ENCODE peak calls at places on chromosome 15, in five cellular contexts. N is hepatocyte, J is PC-9, F is neural progenitor cell, Z is fibroblast of lung. D is an unnamed sample. For H3K4me1 and H3K9me3, the result is how much of the 10 kb centered on the place peaks cover.

GRCh38 chr15:35206060-35206675 is 121.1 kb upstream of the NANOGP8 start:
- DNase-seq in Z (peak), N (peak), J (no peak), F (peak), D (no peak)

GRCh38 chr15:44207643-44208042 is 12.6 kb upstream of the FRMD5 start:
- DNase-seq in J (peak), N (no peak), Z (peak), F (no peak), D (no peak)

GRCh38 chr15:40755821-40756220 is 767 bp upstream of the RMDN3 start:
- DNase-seq in N (no peak), Z (no peak), J (no peak), F (no peak), D (no peak)

GRCh38 chr15:50166216-50166615 is 15.8 kb upstream of the SLC27A2 start:
- DNase-seq in Z (peak), J (peak), F (no peak), N (no peak), D (no peak)

GRCh38 chr15:75650908-75651809 is 3.4 kb downstream of the SNX33 start:
- DNase-seq in N (peak), Z (peak), J (no peak), F (no peak), D (no peak)

GRCh38 chr15:72790302-72790955 is 6.9 kb upstream of the ADPGK start:
- DNase-seq in F (no peak), Z (peak), J (no peak), N (no peak), D (no peak)

GRCh38 chr15:82538961-82539689 is 1.1 kb downstream of the RPS17 start:
- DNase-seq in J (no peak), Z (no peak), N (no peak), F (no peak), D (no peak)

GRCh38 chr15:86879250-86880229 is 799.9 kb downstream of the AGBL1 start:
- DNase-seq in J (no peak), N (no peak), Z (no peak), F (no peak), D (no peak)

GRCh38 chr15:80530737-80531365 is 126.7 kb downstream of the ARNT2 start:
- DNase-seq in J (no peak), Z (peak), N (no peak), F (no peak), D (no peak)

GRCh38 chr15:31510003-31510402 is 183.4 kb downstream of the KLF13 start:
- DNase-seq in J (no peak), F (no peak), N (no peak), Z (no peak), D (no peak)

GRCh38 chr15:69762373-69763148 is 309.9 kb downstream of the RPLP1 start:
- DNase-seq in Z (no peak), J (no peak), F (peak), N (peak), D (no peak)

GRCh38 chr15:81758789-81759188 is 287.0 kb downstream of the MEX3B start:
- DNase-seq in J (no peak), N (no peak), F (no peak), Z (no peak), D (no peak)

GRCh38 chr15:83061680-83062079 is 5.4 kb downstream of the BTBD1 start:
- DNase-seq in J (no peak), N (peak), F (peak), Z (no peak), D (no peak)

GRCh38 chr15:66832679-66833078 is 130.6 kb downstream of the SMAD6 start:
- DNase-seq in J (peak), Z (peak), F (no peak), N (no peak), D (no peak)

GRCh38 chr15:53808058-53808703 is 48.7 kb upstream of the WDR72 start:
- DNase-seq in J (no peak), F (peak), N (no peak), Z (peak), D (no peak)

GRCh38 chr15:33256874-33257273 is 53.9 kb upstream of the RYR3 start:
- DNase-seq in F (peak), Z (no peak), J (no peak), N (no peak), D (no peak)

GRCh38 chr15:61527836-61528589 is 298.9 kb upstream of the RORA start:
- DNase-seq in F (peak), Z (no peak), J (no peak), N (no peak), D (no peak)

GRCh38 chr15:58556541-58556940 is 124.8 kb downstream of the LIPC start:
- DNase-seq in N (no peak), J (no peak), Z (no peak), F (no peak), D (no peak)

GRCh38 chr15:71437919-71438318 is 322.6 kb downstream of the THSD4 start:
- DNase-seq in Z (no peak), J (peak), F (no peak), N (no peak), D (no peak)

GRCh38 chr15:28962851-28963710 is 77.3 kb downstream of the APBA2 start:
- DNase-seq in J (no peak), F (no peak), N (no peak), Z (no peak), D (no peak)

GRCh38 chr15:62138124-62138523 is 27.0 kb downstream of the C2CD4B start:
- DNase-seq in Z (peak), J (no peak), N (no peak), F (no peak), D (no peak)

GRCh38 chr15:57972801-57973311 is 92.7 kb downstream of the ALDH1A2 start:
- DNase-seq in Z (no peak), N (no peak), F (no peak), J (no peak), D (no peak)

GRCh38 chr15:31235298-31236183 is 91.1 kb upstream of the KLF13 start:
- DNase-seq in N (peak), F (no peak), Z (peak), J (no peak), D (no peak)

GRCh38 chr15:62895139-62895866 is 147.2 kb upstream of the TPM1 start:
- DNase-seq in Z (peak), N (no peak), F (no peak), J (peak), D (no peak)

GRCh38 chr15:72201346-72202029 is 3.9 kb upstream of the GRAMD2A start:
- DNase-seq in N (no peak), J (no peak), F (no peak), Z (no peak), D (no peak)

GRCh38 chr15:62506217-62506805 is 341.2 kb upstream of the C2CD4B start:
- DNase-seq in Z (peak), N (peak), F (peak), J (peak), D (no peak)

GRCh38 chr15:95733931-95734330 is 596.6 kb upstream of the NR2F2 start:
- DNase-seq in J (no peak), N (no peak), Z (no peak), F (no peak), D (no peak)

GRCh38 chr15:33277689-33278088 is 33.1 kb upstream of the RYR3 start:
- DNase-seq in N (no peak), F (no peak), Z (no peak), J (no peak), D (no peak)

GRCh38 chr15:90184119-90184785 is 16.9 kb upstream of the SEMA4B start:
- DNase-seq in J (peak), F (no peak), N (peak), Z (peak), D (no peak)

GRCh38 chr15:56918907-56919707 is 663 bp downstream of the TCF12 start:
- DNase-seq in F (peak), J (peak), Z (peak), N (peak), D (peak)

GRCh38 chr15:63473999-63474809 is 30.2 kb upstream of the USP3 start:
- DNase-seq in N (peak), F (peak), Z (peak), J (peak), D (peak)

GRCh38 chr15:99951471-99951870 is 218.2 kb upstream of the LYSMD4 start:
- DNase-seq in J (no peak), N (no peak), F (no peak), Z (no peak), D (no peak)

GRCh38 chr15:66850078-66850991 is 148.3 kb downstream of the SMAD6 start:
- DNase-seq in J (no peak), Z (no peak), F (no peak), N (peak), D (no peak)

GRCh38 chr15:38670142-38671002 is 105.8 kb upstream of the RASGRP1 start:
- DNase-seq in F (no peak), N (no peak), Z (no peak), J (no peak), D (peak)

GRCh38 chr15:38672814-38673292 is 108.2 kb upstream of the RASGRP1 start:
- DNase-seq in J (no peak), F (no peak), N (no peak), Z (no peak), D (no peak)

GRCh38 chr15:38669160-38669505 is 104.5 kb upstream of the RASGRP1 start:
- DNase-seq in J (no peak), Z (no peak), N (no peak), F (no peak), D (no peak)

GRCh38 chr15:38671003-38671382 is 106.4 kb upstream of the RASGRP1 start:
- DNase-seq in Z (no peak), N (no peak), J (no peak), F (no peak), D (no peak)

GRCh38 chr15:38671675-38672141 is 107.1 kb upstream of the RASGRP1 start:
- DNase-seq in F (no peak), N (no peak), J (no peak), Z (no peak), D (peak)
- H3K4me3 ChIP-seq in F (no peak), N (no peak), J (no peak), Z (no peak), D (peak)

GRCh38 chr15:93031103-93031464 is 57.9 kb downstream of the RGMA start:
- DNase-seq in N (no peak), F (no peak), Z (no peak), J (no peak), D (no peak)
- H3K4me1 ChIP-seq in N (under half), F (under half), Z (under half), J (under half), D (under half)

GRCh38 chr15:25179673-25180511 is 225.1 kb downstream of the SNRPN start:
- DNase-seq in Z (no peak), F (no peak), N (no peak), J (no peak), D (no peak)
- H3K9me3 ChIP-seq in Z (under half), F (under half), N (under half), J (under half), D (half or more)

GRCh38 chr15:42456539-42456938 is 34.4 kb downstream of the ZNF106 start:
- DNase-seq in F (no peak), J (no peak), N (no peak), Z (no peak), D (no peak)
- H3K4me3 ChIP-seq in F (peak), J (no peak), N (peak), Z (peak), D (no peak)

GRCh38 chr15:78007211-78007956 is 70.1 kb downstream of the TBC1D2B start:
- DNase-seq in F (no peak), N (no peak), Z (no peak), J (no peak), D (no peak)
- H3K4me1 ChIP-seq in F (under half), N (under half), Z (under half), J (under half), D (under half)

DNA sequence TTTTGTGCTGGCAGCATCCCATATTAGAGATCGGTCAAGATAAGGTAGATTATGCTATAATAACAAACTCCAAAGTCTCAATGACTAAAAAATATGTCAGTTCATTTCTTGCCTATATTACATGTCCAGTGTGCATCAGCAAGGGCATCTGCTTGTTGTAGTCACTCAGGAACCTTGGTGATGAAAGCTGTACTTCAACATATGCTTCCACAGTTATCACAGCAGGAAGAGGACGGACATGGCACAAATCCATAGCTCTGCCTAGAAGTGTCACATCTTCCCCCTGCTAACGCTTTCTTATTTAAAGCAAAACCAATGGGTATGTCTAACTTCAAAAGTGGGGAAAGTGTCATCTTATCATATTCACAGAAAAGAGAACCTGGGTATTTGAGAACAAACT is 20.0 kb upstream of the PIAS1 start:
- DNase-seq in Z (no peak), N (no peak), F (no peak), J (no peak), D (no peak)
- H3K9me3 ChIP-seq in Z (under half), N (under half), F (under half), J (under half), D (under half)

GRCh38 chr15:73800662-73801345 is 47.7 kb upstream of the INSYN1 start:
- DNase-seq in F (no peak), N (peak), Z (peak), J (no peak), D (no peak)
- H3K4me3 ChIP-seq in F (no peak), N (no peak), Z (no peak), J (no peak), D (no peak)

DNA sequence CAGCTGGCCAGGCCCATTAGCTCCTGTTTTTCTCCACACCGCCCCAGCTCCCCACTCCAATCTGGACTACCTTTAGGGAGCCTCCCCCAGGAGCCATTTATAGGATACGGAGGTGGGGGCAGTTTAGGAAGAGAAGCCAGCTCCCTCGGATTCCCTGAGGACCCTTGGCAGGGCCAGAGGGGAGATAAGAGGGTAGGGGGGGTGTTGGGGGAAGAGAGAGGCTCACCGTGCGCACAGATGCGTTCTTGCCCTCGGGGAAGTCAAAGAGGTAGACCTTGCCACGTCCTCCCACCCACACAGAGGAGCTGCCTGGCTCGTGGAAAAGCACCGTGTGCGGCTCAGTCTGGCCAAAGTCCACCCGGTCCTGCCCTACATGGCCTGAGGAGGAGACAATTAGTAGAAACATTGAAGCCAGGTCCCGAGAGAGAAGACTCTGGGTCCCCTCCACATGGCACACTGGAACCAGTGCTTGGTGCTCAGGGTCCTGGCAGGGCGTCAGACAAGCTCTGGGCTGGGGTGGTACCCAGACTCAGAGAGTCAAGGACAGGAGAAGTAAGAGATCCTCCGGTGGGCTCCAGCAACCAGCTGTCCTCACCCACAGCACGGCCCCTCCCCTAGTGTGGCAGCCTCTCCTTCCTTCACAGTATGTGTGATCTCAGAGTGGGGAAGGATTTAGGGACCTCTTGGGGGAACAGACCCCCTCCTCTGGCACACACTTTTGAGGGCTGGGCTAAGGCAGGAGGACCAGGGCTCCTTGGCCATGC is 15.0 kb downstream of the SEMA7A start:
- DNase-seq in Z (no peak), N (peak), J (no peak), F (no peak), D (no peak)
- H3K4me1 ChIP-seq in Z (under half), N (under half), J (under half), F (under half), D (under half)

GRCh38 chr15:24976932-24977331 is 22.1 kb downstream of the SNRPN start:
- DNase-seq in N (no peak), J (no peak), Z (no peak), F (no peak), D (no peak)
- H3K9me3 ChIP-seq in N (under half), J (under half), Z (under half), F (under half), D (half or more)

D was measured in naive thymus-derived CD4-positive, alpha-beta T cell.